ENCODE peak calls at places on chromosome 20, in ten cellular contexts. One of them, this sample, is unnamed.

GRCh38 chr20:24684954-24685691 is 215.7 kb downstream of the SYNDIG1 start:
- DNase-seq in lower lobe of right lung: no peak
- DNase-seq in adrenal gland: no peak
- DNase-seq in CD8-positive, alpha-beta T cell: no peak
- DNase-seq in suprapubic skin: peak; percentile 55
- DNase-seq in aorta: no peak
- DNase-seq in CD4-positive, alpha-beta memory T cell: no peak
- DNase-seq in GM23248: no peak
- DNase-seq in IMR-90: no peak
- DNase-seq in astrocyte: no peak
- DNase-seq in this sample: no peak

GRCh38 chr20:19858972-19859371 is 100.9 kb downstream of the RIN2 start:
- DNase-seq in GM23248: peak; percentile 65
- DNase-seq in astrocyte: peak; percentile 45
- DNase-seq in IMR-90: peak; percentile 33
- DNase-seq in CD8-positive, alpha-beta T cell: no peak
- DNase-seq in aorta: no peak
- DNase-seq in lower lobe of right lung: no peak
- DNase-seq in suprapubic skin: no peak
- DNase-seq in adrenal gland: no peak
- DNase-seq in CD4-positive, alpha-beta memory T cell: no peak
- DNase-seq in this sample: no peak

GRCh38 chr20:3766832-3767433 is 620 bp downstream of the ADISSP start:
- DNase-seq in aorta: no peak
- DNase-seq in suprapubic skin: no peak
- DNase-seq in adrenal gland: no peak
- DNase-seq in lower lobe of right lung: peak; percentile 50
- DNase-seq in GM23248: peak; percentile 50
- DNase-seq in CD8-positive, alpha-beta T cell: no peak
- DNase-seq in IMR-90: no peak
- DNase-seq in astrocyte: no peak
- DNase-seq in CD4-positive, alpha-beta memory T cell: peak; percentile 22
- DNase-seq in this sample: peak; percentile 57

GRCh38 chr20:17647391-17648305 is 34.4 kb downstream of the RRBP1 start:
- DNase-seq in GM23248: no peak
- DNase-seq in lower lobe of right lung: peak; percentile 35
- DNase-seq in suprapubic skin: no peak
- DNase-seq in astrocyte: no peak
- DNase-seq in adrenal gland: no peak
- DNase-seq in CD8-positive, alpha-beta T cell: no peak
- DNase-seq in IMR-90: no peak
- DNase-seq in CD4-positive, alpha-beta memory T cell: no peak
- DNase-seq in aorta: no peak
- DNase-seq in this sample: no peak

GRCh38 chr20:1993986-1994385 is at the start of gene PDYN:
- DNase-seq in lower lobe of right lung: no peak
- DNase-seq in suprapubic skin: peak; percentile 21
- DNase-seq in aorta: no peak
- DNase-seq in CD8-positive, alpha-beta T cell: no peak
- DNase-seq in CD4-positive, alpha-beta memory T cell: no peak
- DNase-seq in IMR-90: no peak
- DNase-seq in GM23248: no peak
- DNase-seq in adrenal gland: no peak
- DNase-seq in astrocyte: no peak
- DNase-seq in this sample: no peak

GRCh38 chr20:44023515-44024371 is 109.1 kb downstream of the TOX2 start:
- DNase-seq in CD4-positive, alpha-beta memory T cell: no peak
- DNase-seq in suprapubic skin: peak; percentile 35
- DNase-seq in IMR-90: no peak
- DNase-seq in lower lobe of right lung: no peak
- DNase-seq in adrenal gland: no peak
- DNase-seq in aorta: no peak
- DNase-seq in CD8-positive, alpha-beta T cell: no peak
- DNase-seq in GM23248: no peak
- DNase-seq in astrocyte: no peak
- DNase-seq in this sample: no peak

GRCh38 chr20:42985628-42986027 is 204.1 kb downstream of the PTPRT start:
- DNase-seq in adrenal gland: no peak
- DNase-seq in aorta: no peak
- DNase-seq in CD4-positive, alpha-beta memory T cell: no peak
- DNase-seq in suprapubic skin: no peak
- DNase-seq in GM23248: no peak
- DNase-seq in lower lobe of right lung: no peak
- DNase-seq in IMR-90: no peak
- DNase-seq in astrocyte: no peak
- DNase-seq in CD8-positive, alpha-beta T cell: no peak
- DNase-seq in this sample: no peak

GRCh38 chr20:13587370-13587769 is 51.4 kb downstream of the TASP1 start:
- DNase-seq in CD4-positive, alpha-beta memory T cell: no peak
- DNase-seq in adrenal gland: no peak
- DNase-seq in lower lobe of right lung: no peak
- DNase-seq in GM23248: no peak
- DNase-seq in aorta: no peak
- DNase-seq in astrocyte: no peak
- DNase-seq in suprapubic skin: no peak
- DNase-seq in CD8-positive, alpha-beta T cell: no peak
- DNase-seq in IMR-90: no peak
- DNase-seq in this sample: no peak

GRCh38 chr20:51634257-51634656 is 91.7 kb upstream of the NFATC2 start:
- DNase-seq in aorta: no peak
- DNase-seq in IMR-90: peak; percentile 44
- DNase-seq in suprapubic skin: no peak
- DNase-seq in adrenal gland: no peak
- DNase-seq in CD8-positive, alpha-beta T cell: no peak
- DNase-seq in CD4-positive, alpha-beta memory T cell: no peak
- DNase-seq in astrocyte: no peak
- DNase-seq in GM23248: no peak
- DNase-seq in lower lobe of right lung: no peak
- DNase-seq in this sample: no peak

GRCh38 chr20:47677314-47678129 is 107.8 kb downstream of the SULF2 start:
- DNase-seq in suprapubic skin: no peak
- DNase-seq in IMR-90: peak; percentile 16
- DNase-seq in astrocyte: peak; percentile 16
- DNase-seq in CD4-positive, alpha-beta memory T cell: peak; percentile 47
- DNase-seq in GM23248: peak; percentile 50
- DNase-seq in lower lobe of right lung: no peak
- DNase-seq in adrenal gland: no peak
- DNase-seq in aorta: no peak
- DNase-seq in CD8-positive, alpha-beta T cell: peak; percentile 16
- DNase-seq in this sample: peak; percentile 39

GRCh38 chr20:47973519-47974233 is 188.4 kb upstream of the SULF2 start:
- DNase-seq in suprapubic skin: no peak
- DNase-seq in astrocyte: peak; percentile 40
- DNase-seq in IMR-90: no peak
- DNase-seq in lower lobe of right lung: no peak
- DNase-seq in adrenal gland: no peak
- DNase-seq in aorta: no peak
- DNase-seq in CD4-positive, alpha-beta memory T cell: no peak
- DNase-seq in GM23248: no peak
- DNase-seq in CD8-positive, alpha-beta T cell: no peak
- DNase-seq in this sample: no peak

GRCh38 chr20:44080646-44081267 is 106.2 kb downstream of the JPH2 start:
- DNase-seq in IMR-90: peak; percentile 76
- DNase-seq in astrocyte: peak; percentile 53
- DNase-seq in suprapubic skin: no peak
- DNase-seq in CD4-positive, alpha-beta memory T cell: peak; percentile 75
- DNase-seq in GM23248: peak; percentile 83
- DNase-seq in lower lobe of right lung: no peak
- DNase-seq in CD8-positive, alpha-beta T cell: peak; percentile 61
- DNase-seq in aorta: peak; percentile 70
- DNase-seq in adrenal gland: peak; percentile 74
- DNase-seq in this sample: peak; percentile 39

GRCh38 chr20:40584128-40584819 is 104.8 kb downstream of the MAFB start:
- DNase-seq in astrocyte: no peak
- DNase-seq in adrenal gland: no peak
- DNase-seq in CD4-positive, alpha-beta memory T cell: no peak
- DNase-seq in IMR-90: no peak
- DNase-seq in GM23248: no peak
- DNase-seq in lower lobe of right lung: no peak
- DNase-seq in aorta: no peak
- DNase-seq in CD8-positive, alpha-beta T cell: no peak
- DNase-seq in suprapubic skin: no peak
- DNase-seq in this sample: no peak

GRCh38 chr20:49608752-49609670 is 41.1 kb upstream of the PTGIS start:
- DNase-seq in adrenal gland: peak; percentile 57
- DNase-seq in astrocyte: no peak
- DNase-seq in IMR-90: no peak
- DNase-seq in lower lobe of right lung: peak; percentile 81
- DNase-seq in aorta: peak; percentile 70
- DNase-seq in suprapubic skin: no peak
- DNase-seq in CD4-positive, alpha-beta memory T cell: peak; percentile 73
- DNase-seq in GM23248: peak; percentile 71
- DNase-seq in CD8-positive, alpha-beta T cell: peak; percentile 51
- DNase-seq in this sample: peak; percentile 62

DNA sequence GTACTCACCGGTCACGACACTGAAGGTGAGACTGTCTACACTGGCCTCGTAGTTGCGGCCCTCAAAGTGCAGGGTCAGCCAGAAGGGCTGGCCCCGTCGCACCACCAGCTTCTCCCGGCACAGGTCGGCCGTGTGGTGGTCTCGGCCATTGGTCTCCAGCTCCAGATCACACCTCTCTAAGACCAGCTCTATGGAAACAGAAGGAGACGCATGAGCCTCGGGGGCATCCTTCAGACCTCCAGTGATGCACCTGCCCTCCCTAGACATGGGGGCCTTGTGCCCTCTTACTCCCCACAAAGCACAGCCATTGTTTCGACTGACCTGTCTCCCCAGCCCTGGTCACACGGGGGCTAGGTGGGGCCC is 3.7 kb downstream of the TGM2 start:
- DNase-seq in astrocyte: no peak
- DNase-seq in CD4-positive, alpha-beta memory T cell: no peak
- DNase-seq in suprapubic skin: no peak
- DNase-seq in IMR-90: no peak
- DNase-seq in adrenal gland: no peak
- DNase-seq in aorta: no peak
- DNase-seq in CD8-positive, alpha-beta T cell: no peak
- DNase-seq in GM23248: no peak
- DNase-seq in lower lobe of right lung: no peak
- DNase-seq in this sample: no peak
- H3K27ac ChIP-seq in astrocyte: no peak overlapping the region
- H3K27ac ChIP-seq in CD4-positive, alpha-beta memory T cell: no peak overlapping the region
- H3K27ac ChIP-seq in suprapubic skin: no peak overlapping the region
- H3K27ac ChIP-seq in IMR-90: no peak overlapping the region
- H3K27ac ChIP-seq in adrenal gland: no peak overlapping the region
- H3K27ac ChIP-seq in aorta: no peak overlapping the region
- H3K27ac ChIP-seq in CD8-positive, alpha-beta T cell: no peak overlapping the region
- H3K27ac ChIP-seq in GM23248: no peak overlapping the region
- H3K27ac ChIP-seq in lower lobe of right lung: peak overlapping the region; percentile 78
- H3K27ac ChIP-seq in this sample: no peak overlapping the region

DNA sequence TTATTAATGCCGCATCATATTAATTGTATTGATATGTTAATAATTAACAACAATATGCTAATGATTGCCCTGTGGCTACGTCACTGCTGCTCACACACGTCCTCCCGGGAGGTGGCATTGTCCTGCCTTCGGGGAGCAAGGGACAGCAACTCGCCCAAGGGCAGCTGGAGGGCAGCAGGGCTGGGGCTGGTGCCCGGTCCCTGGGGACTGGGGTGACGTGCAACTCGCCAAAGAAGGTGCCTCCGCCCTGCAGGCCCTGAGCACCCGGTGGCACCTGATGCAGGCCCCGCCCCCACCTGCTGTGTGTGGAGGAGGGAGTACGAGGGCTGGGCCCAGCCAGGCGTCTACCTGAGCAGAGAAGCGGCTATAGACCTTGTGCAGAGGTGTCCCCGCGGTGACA is 64.9 kb upstream of the SLCO4A1 start:
- DNase-seq in lower lobe of right lung: no peak
- DNase-seq in CD8-positive, alpha-beta T cell: no peak
- DNase-seq in IMR-90: no peak
- DNase-seq in GM23248: no peak
- DNase-seq in aorta: no peak
- DNase-seq in CD4-positive, alpha-beta memory T cell: no peak
- DNase-seq in suprapubic skin: no peak
- DNase-seq in adrenal gland: no peak
- DNase-seq in astrocyte: no peak
- DNase-seq in this sample: no peak
- H3K27me3 ChIP-seq in lower lobe of right lung: peaks cover 87% of the 10 kb centered on the region
- H3K27me3 ChIP-seq in CD8-positive, alpha-beta T cell: peaks cover 8% of the 10 kb centered on the region
- H3K27me3 ChIP-seq in IMR-90: peaks cover 58% of the 10 kb centered on the region
- H3K27me3 ChIP-seq in GM23248: peaks cover 39% of the 10 kb centered on the region
- H3K27me3 ChIP-seq in aorta: no peaks in the 10 kb centered on the region
- H3K27me3 ChIP-seq in CD4-positive, alpha-beta memory T cell: peaks cover 3% of the 10 kb centered on the region
- H3K27me3 ChIP-seq in suprapubic skin: peaks cover 99% of the 10 kb centered on the region
- H3K27me3 ChIP-seq in adrenal gland: peaks cover 73% of the 10 kb centered on the region
- H3K27me3 ChIP-seq in astrocyte: peaks cover 14% of the 10 kb centered on the region
- H3K27me3 ChIP-seq in this sample: no peaks in the 10 kb centered on the region

GRCh38 chr20:62709537-62709905 is 885 bp downstream of the NTSR1 start:
- DNase-seq in CD8-positive, alpha-beta T cell: no peak
- DNase-seq in astrocyte: no peak
- DNase-seq in GM23248: no peak
- DNase-seq in CD4-positive, alpha-beta memory T cell: no peak
- DNase-seq in aorta: no peak
- DNase-seq in adrenal gland: no peak
- DNase-seq in suprapubic skin: no peak
- DNase-seq in lower lobe of right lung: no peak
- DNase-seq in IMR-90: no peak
- DNase-seq in this sample: no peak
- H3K4me1 ChIP-seq in CD8-positive, alpha-beta T cell: no peaks in the 10 kb centered on the region
- H3K4me1 ChIP-seq in astrocyte: peaks cover 7% of the 10 kb centered on the region
- H3K4me1 ChIP-seq in GM23248: peaks cover 4% of the 10 kb centered on the region
- H3K4me1 ChIP-seq in CD4-positive, alpha-beta memory T cell: peaks cover 4% of the 10 kb centered on the region
- H3K4me1 ChIP-seq in aorta: no peaks in the 10 kb centered on the region
- H3K4me1 ChIP-seq in adrenal gland: no peaks in the 10 kb centered on the region
- H3K4me1 ChIP-seq in suprapubic skin: peaks cover 16% of the 10 kb centered on the region
- H3K4me1 ChIP-seq in lower lobe of right lung: peaks cover 6% of the 10 kb centered on the region
- H3K4me1 ChIP-seq in IMR-90: peaks cover 3% of the 10 kb centered on the region
- H3K4me1 ChIP-seq in this sample: no peaks in the 10 kb centered on the region

GRCh38 chr20:38156280-38156679 is 8.8 kb downstream of the TGM2 start:
- DNase-seq in adrenal gland: no peak
- DNase-seq in IMR-90: no peak
- DNase-seq in CD4-positive, alpha-beta memory T cell: no peak
- DNase-seq in astrocyte: no peak
- DNase-seq in suprapubic skin: no peak
- DNase-seq in aorta: no peak
- DNase-seq in lower lobe of right lung: peak; percentile 15
- DNase-seq in GM23248: no peak
- DNase-seq in CD8-positive, alpha-beta T cell: no peak
- DNase-seq in this sample: no peak

GRCh38 chr20:38156888-38157634 is 8.0 kb downstream of the TGM2 start:
- DNase-seq in CD4-positive, alpha-beta memory T cell: no peak
- DNase-seq in IMR-90: peak; percentile 34
- DNase-seq in GM23248: peak; percentile 41
- DNase-seq in adrenal gland: no peak
- DNase-seq in lower lobe of right lung: peak; percentile 44
- DNase-seq in aorta: peak; percentile 77
- DNase-seq in CD8-positive, alpha-beta T cell: no peak
- DNase-seq in astrocyte: no peak
- DNase-seq in suprapubic skin: no peak
- DNase-seq in this sample: no peak

GRCh38 chr20:38153401-38153800 is 11.7 kb downstream of the TGM2 start:
- DNase-seq in GM23248: no peak
- DNase-seq in aorta: no peak
- DNase-seq in CD4-positive, alpha-beta memory T cell: no peak
- DNase-seq in adrenal gland: no peak
- DNase-seq in suprapubic skin: no peak
- DNase-seq in astrocyte: no peak
- DNase-seq in CD8-positive, alpha-beta T cell: no peak
- DNase-seq in IMR-90: no peak
- DNase-seq in lower lobe of right lung: no peak
- DNase-seq in this sample: no peak

GRCh38 chr20:38157635-38158495 is 7.2 kb downstream of the TGM2 start:
- DNase-seq in astrocyte: no peak
- DNase-seq in lower lobe of right lung: peak; percentile 37
- DNase-seq in suprapubic skin: no peak
- DNase-seq in adrenal gland: no peak
- DNase-seq in CD4-positive, alpha-beta memory T cell: no peak
- DNase-seq in GM23248: no peak
- DNase-seq in aorta: no peak
- DNase-seq in IMR-90: peak; percentile 44
- DNase-seq in CD8-positive, alpha-beta T cell: no peak
- DNase-seq in this sample: no peak

GRCh38 chr20:38155811-38156210 is 9.3 kb downstream of the TGM2 start:
- DNase-seq in astrocyte: no peak
- DNase-seq in lower lobe of right lung: peak; percentile 31
- DNase-seq in CD4-positive, alpha-beta memory T cell: no peak
- DNase-seq in suprapubic skin: no peak
- DNase-seq in aorta: no peak
- DNase-seq in GM23248: no peak
- DNase-seq in IMR-90: no peak
- DNase-seq in CD8-positive, alpha-beta T cell: no peak
- DNase-seq in adrenal gland: no peak
- DNase-seq in this sample: no peak
- H3K27ac ChIP-seq in astrocyte: no peak overlapping the region
- H3K27ac ChIP-seq in lower lobe of right lung: peak overlapping the region; percentile 80
- H3K27ac ChIP-seq in CD4-positive, alpha-beta memory T cell: no peak overlapping the region
- H3K27ac ChIP-seq in suprapubic skin: no peak overlapping the region
- H3K27ac ChIP-seq in aorta: no peak overlapping the region
- H3K27ac ChIP-seq in GM23248: no peak overlapping the region
- H3K27ac ChIP-seq in IMR-90: no peak overlapping the region
- H3K27ac ChIP-seq in CD8-positive, alpha-beta T cell: no peak overlapping the region
- H3K27ac ChIP-seq in adrenal gland: no peak overlapping the region
- H3K27ac ChIP-seq in this sample: no peak overlapping the region

This sample was measured in ovary.